ENCODE peak calls at places on chromosome 17, in nine cellular contexts. One of them, this sample, is unnamed. For H3K36me3, the result is how much of the 10 kb centered on the place peaks cover.

GRCh38 chr17:27349540-27350021 is 55.7 kb downstream of the WSB1 start:
- DNase-seq in esophagus squamous epithelium: no peak
- DNase-seq in upper lobe of right lung: no peak
- DNase-seq in neural progenitor cell: no peak
- DNase-seq in GM06990: no peak
- DNase-seq in heart right ventricle: no peak
- DNase-seq in stomach: no peak
- DNase-seq in A673: no peak
- DNase-seq in IMR-90: no peak
- DNase-seq in this sample: no peak

GRCh38 chr17:12358477-12358876 is 307.2 kb upstream of the MYOCD start:
- DNase-seq in heart right ventricle: no peak
- DNase-seq in stomach: no peak
- DNase-seq in A673: no peak
- DNase-seq in GM06990: no peak
- DNase-seq in esophagus squamous epithelium: no peak
- DNase-seq in IMR-90: peak
- DNase-seq in upper lobe of right lung: no peak
- DNase-seq in neural progenitor cell: no peak
- DNase-seq in this sample: no peak

GRCh38 chr17:64212122-64212521 is 50.9 kb downstream of the TEX2 start:
- DNase-seq in stomach: no peak
- DNase-seq in heart right ventricle: no peak
- DNase-seq in neural progenitor cell: no peak
- DNase-seq in esophagus squamous epithelium: no peak
- DNase-seq in upper lobe of right lung: no peak
- DNase-seq in IMR-90: peak
- DNase-seq in A673: peak
- DNase-seq in GM06990: no peak
- DNase-seq in this sample: peak

GRCh38 chr17:44121997-44122824 is 1.2 kb downstream of the HDAC5 start:
- DNase-seq in stomach: no peak
- DNase-seq in esophagus squamous epithelium: no peak
- DNase-seq in GM06990: no peak
- DNase-seq in heart right ventricle: no peak
- DNase-seq in neural progenitor cell: peak
- DNase-seq in upper lobe of right lung: no peak
- DNase-seq in IMR-90: no peak
- DNase-seq in A673: no peak
- DNase-seq in this sample: no peak

GRCh38 chr17:73697872-73698271 is 53.6 kb upstream of the SDK2 start:
- DNase-seq in stomach: no peak
- DNase-seq in IMR-90: no peak
- DNase-seq in GM06990: no peak
- DNase-seq in A673: no peak
- DNase-seq in heart right ventricle: no peak
- DNase-seq in neural progenitor cell: no peak
- DNase-seq in esophagus squamous epithelium: no peak
- DNase-seq in upper lobe of right lung: no peak
- DNase-seq in this sample: no peak

GRCh38 chr17:41602524-41602923 is 10.0 kb downstream of the KRT16 start:
- DNase-seq in A673: no peak
- DNase-seq in upper lobe of right lung: no peak
- DNase-seq in heart right ventricle: no peak
- DNase-seq in esophagus squamous epithelium: no peak
- DNase-seq in neural progenitor cell: no peak
- DNase-seq in GM06990: no peak
- DNase-seq in IMR-90: no peak
- DNase-seq in stomach: no peak
- DNase-seq in this sample: no peak

GRCh38 chr17:50267074-50267841 is 7.0 kb upstream of the TMEM92 start:
- DNase-seq in IMR-90: peak
- DNase-seq in upper lobe of right lung: peak
- DNase-seq in GM06990: no peak
- DNase-seq in esophagus squamous epithelium: no peak
- DNase-seq in stomach: no peak
- DNase-seq in heart right ventricle: no peak
- DNase-seq in neural progenitor cell: no peak
- DNase-seq in A673: no peak
- DNase-seq in this sample: no peak

GRCh38 chr17:40509626-40510327 is 8.4 kb upstream of the TNS4 start:
- DNase-seq in stomach: no peak
- DNase-seq in upper lobe of right lung: no peak
- DNase-seq in neural progenitor cell: no peak
- DNase-seq in A673: no peak
- DNase-seq in IMR-90: no peak
- DNase-seq in esophagus squamous epithelium: no peak
- DNase-seq in heart right ventricle: no peak
- DNase-seq in GM06990: no peak
- DNase-seq in this sample: no peak

GRCh38 chr17:7464081-7464480 is 15.3 kb downstream of the ZBTB4 start:
- DNase-seq in IMR-90: no peak
- DNase-seq in heart right ventricle: no peak
- DNase-seq in stomach: no peak
- DNase-seq in upper lobe of right lung: no peak
- DNase-seq in A673: no peak
- DNase-seq in GM06990: no peak
- DNase-seq in esophagus squamous epithelium: no peak
- DNase-seq in neural progenitor cell: no peak
- DNase-seq in this sample: no peak

GRCh38 chr17:40809721-40810421 is 10.1 kb upstream of the KRT28 start:
- DNase-seq in heart right ventricle: no peak
- DNase-seq in IMR-90: peak
- DNase-seq in upper lobe of right lung: no peak
- DNase-seq in stomach: no peak
- DNase-seq in neural progenitor cell: no peak
- DNase-seq in A673: no peak
- DNase-seq in esophagus squamous epithelium: no peak
- DNase-seq in GM06990: no peak
- DNase-seq in this sample: no peak

GRCh38 chr17:27217631-27218030 is 76.3 kb upstream of the WSB1 start:
- DNase-seq in esophagus squamous epithelium: no peak
- DNase-seq in IMR-90: no peak
- DNase-seq in stomach: no peak
- DNase-seq in heart right ventricle: no peak
- DNase-seq in GM06990: peak
- DNase-seq in A673: no peak
- DNase-seq in neural progenitor cell: no peak
- DNase-seq in upper lobe of right lung: no peak
- DNase-seq in this sample: no peak

GRCh38 chr17:42617956-42618431 is 8.5 kb downstream of the TUBG1 start:
- DNase-seq in A673: no peak
- DNase-seq in stomach: no peak
- DNase-seq in upper lobe of right lung: no peak
- DNase-seq in heart right ventricle: no peak
- DNase-seq in IMR-90: no peak
- DNase-seq in esophagus squamous epithelium: no peak
- DNase-seq in GM06990: peak
- DNase-seq in neural progenitor cell: no peak
- DNase-seq in this sample: no peak

GRCh38 chr17:73371285-73371684 is 59.5 kb upstream of the CDC42EP4 start:
- DNase-seq in neural progenitor cell: no peak
- DNase-seq in stomach: no peak
- DNase-seq in esophagus squamous epithelium: no peak
- DNase-seq in GM06990: no peak
- DNase-seq in upper lobe of right lung: no peak
- DNase-seq in heart right ventricle: no peak
- DNase-seq in IMR-90: peak
- DNase-seq in A673: peak
- DNase-seq in this sample: peak

GRCh38 chr17:20121359-20122235 is 112.4 kb downstream of the SPECC1 start:
- DNase-seq in neural progenitor cell: peak
- DNase-seq in stomach: peak
- DNase-seq in upper lobe of right lung: peak
- DNase-seq in esophagus squamous epithelium: no peak
- DNase-seq in GM06990: no peak
- DNase-seq in A673: peak
- DNase-seq in heart right ventricle: peak
- DNase-seq in IMR-90: peak
- DNase-seq in this sample: peak

GRCh38 chr17:64385187-64386083 is 5.2 kb downstream of the PECAM1 start:
- DNase-seq in A673: peak
- DNase-seq in esophagus squamous epithelium: no peak
- DNase-seq in heart right ventricle: peak
- DNase-seq in upper lobe of right lung: peak
- DNase-seq in neural progenitor cell: no peak
- DNase-seq in stomach: no peak
- DNase-seq in GM06990: no peak
- DNase-seq in IMR-90: peak
- DNase-seq in this sample: peak

GRCh38 chr17:45731459-45731858 is 52.7 kb upstream of the CRHR1 start:
- DNase-seq in neural progenitor cell: no peak
- DNase-seq in A673: no peak
- DNase-seq in esophagus squamous epithelium: no peak
- DNase-seq in stomach: no peak
- DNase-seq in upper lobe of right lung: no peak
- DNase-seq in GM06990: no peak
- DNase-seq in IMR-90: no peak
- DNase-seq in heart right ventricle: no peak
- DNase-seq in this sample: no peak

GRCh38 chr17:6910987-6911603 is 79.6 kb upstream of the TEKT1 start:
- DNase-seq in stomach: no peak
- DNase-seq in A673: peak
- DNase-seq in heart right ventricle: no peak
- DNase-seq in esophagus squamous epithelium: no peak
- DNase-seq in neural progenitor cell: peak
- DNase-seq in GM06990: no peak
- DNase-seq in upper lobe of right lung: no peak
- DNase-seq in IMR-90: peak
- DNase-seq in this sample: peak

GRCh38 chr17:82492647-82493516 is 26.6 kb upstream of the FOXK2 start:
- DNase-seq in IMR-90: peak
- DNase-seq in GM06990: no peak
- DNase-seq in upper lobe of right lung: no peak
- DNase-seq in esophagus squamous epithelium: no peak
- DNase-seq in neural progenitor cell: no peak
- DNase-seq in stomach: no peak
- DNase-seq in A673: no peak
- DNase-seq in heart right ventricle: no peak
- DNase-seq in this sample: peak

DNA sequence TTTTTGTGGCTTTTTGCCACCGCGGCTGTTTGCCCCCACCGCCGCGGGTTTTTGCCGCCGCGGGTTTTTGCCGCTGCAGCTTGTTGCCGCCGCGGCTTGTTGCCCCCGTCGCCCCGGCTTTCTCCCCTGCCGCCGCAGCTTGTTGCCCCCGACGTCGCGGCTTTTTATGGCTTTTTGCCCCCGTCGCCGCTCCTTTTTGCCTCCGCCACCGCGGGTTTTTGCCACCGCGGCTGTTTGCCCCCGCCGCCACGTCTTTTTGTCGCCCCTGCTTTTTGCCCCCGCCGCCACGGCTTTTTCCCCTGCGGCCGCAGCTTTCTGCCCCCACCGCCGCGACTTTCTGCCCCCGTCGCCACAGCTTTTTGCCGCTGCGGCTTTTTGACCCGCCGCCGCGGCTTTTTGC is 149.5 kb downstream of the KCNJ18 start:
- DNase-seq in stomach: no peak
- DNase-seq in upper lobe of right lung: no peak
- DNase-seq in heart right ventricle: no peak
- DNase-seq in esophagus squamous epithelium: no peak
- DNase-seq in IMR-90: no peak
- DNase-seq in neural progenitor cell: no peak
- DNase-seq in A673: no peak
- DNase-seq in GM06990: no peak
- DNase-seq in this sample: no peak
- TF ChIP-seq CTCF in stomach: no peak
- TF ChIP-seq CTCF in upper lobe of right lung: no peak
- TF ChIP-seq CTCF in heart right ventricle: no peak
- TF ChIP-seq CTCF in esophagus squamous epithelium: no peak
- TF ChIP-seq CTCF in IMR-90: no peak
- TF ChIP-seq CTCF in neural progenitor cell: no peak
- TF ChIP-seq CTCF in A673: no peak
- TF ChIP-seq CTCF in GM06990: no peak
- TF ChIP-seq CTCF in this sample: no peak

GRCh38 chr17:80236911-80237310 is 16.7 kb downstream of the SLC26A11 start:
- DNase-seq in heart right ventricle: no peak
- DNase-seq in IMR-90: no peak
- DNase-seq in neural progenitor cell: no peak
- DNase-seq in upper lobe of right lung: no peak
- DNase-seq in stomach: no peak
- DNase-seq in A673: no peak
- DNase-seq in esophagus squamous epithelium: no peak
- DNase-seq in GM06990: no peak
- DNase-seq in this sample: no peak
- H3K36me3 ChIP-seq in heart right ventricle: half or more
- H3K36me3 ChIP-seq in IMR-90: half or more
- H3K36me3 ChIP-seq in neural progenitor cell: under half
- H3K36me3 ChIP-seq in upper lobe of right lung: half or more
- H3K36me3 ChIP-seq in stomach: half or more
- H3K36me3 ChIP-seq in A673: under half
- H3K36me3 ChIP-seq in esophagus squamous epithelium: under half
- H3K36me3 ChIP-seq in GM06990: under half
- H3K36me3 ChIP-seq in this sample: under half

GRCh38 chr17:29107933-29108805 is 65.2 kb downstream of the PIPOX start:
- DNase-seq in neural progenitor cell: no peak
- DNase-seq in GM06990: no peak
- DNase-seq in stomach: peak
- DNase-seq in heart right ventricle: peak
- DNase-seq in esophagus squamous epithelium: no peak
- DNase-seq in A673: no peak
- DNase-seq in IMR-90: no peak
- DNase-seq in upper lobe of right lung: no peak
- DNase-seq in this sample: no peak
- TF ChIP-seq CTCF in neural progenitor cell: no peak
- TF ChIP-seq CTCF in GM06990: no peak
- TF ChIP-seq CTCF in stomach: no peak
- TF ChIP-seq CTCF in heart right ventricle: no peak
- TF ChIP-seq CTCF in esophagus squamous epithelium: no peak
- TF ChIP-seq CTCF in A673: no peak
- TF ChIP-seq CTCF in IMR-90: no peak
- TF ChIP-seq CTCF in upper lobe of right lung: no peak
- TF ChIP-seq CTCF in this sample: no peak

DNA sequence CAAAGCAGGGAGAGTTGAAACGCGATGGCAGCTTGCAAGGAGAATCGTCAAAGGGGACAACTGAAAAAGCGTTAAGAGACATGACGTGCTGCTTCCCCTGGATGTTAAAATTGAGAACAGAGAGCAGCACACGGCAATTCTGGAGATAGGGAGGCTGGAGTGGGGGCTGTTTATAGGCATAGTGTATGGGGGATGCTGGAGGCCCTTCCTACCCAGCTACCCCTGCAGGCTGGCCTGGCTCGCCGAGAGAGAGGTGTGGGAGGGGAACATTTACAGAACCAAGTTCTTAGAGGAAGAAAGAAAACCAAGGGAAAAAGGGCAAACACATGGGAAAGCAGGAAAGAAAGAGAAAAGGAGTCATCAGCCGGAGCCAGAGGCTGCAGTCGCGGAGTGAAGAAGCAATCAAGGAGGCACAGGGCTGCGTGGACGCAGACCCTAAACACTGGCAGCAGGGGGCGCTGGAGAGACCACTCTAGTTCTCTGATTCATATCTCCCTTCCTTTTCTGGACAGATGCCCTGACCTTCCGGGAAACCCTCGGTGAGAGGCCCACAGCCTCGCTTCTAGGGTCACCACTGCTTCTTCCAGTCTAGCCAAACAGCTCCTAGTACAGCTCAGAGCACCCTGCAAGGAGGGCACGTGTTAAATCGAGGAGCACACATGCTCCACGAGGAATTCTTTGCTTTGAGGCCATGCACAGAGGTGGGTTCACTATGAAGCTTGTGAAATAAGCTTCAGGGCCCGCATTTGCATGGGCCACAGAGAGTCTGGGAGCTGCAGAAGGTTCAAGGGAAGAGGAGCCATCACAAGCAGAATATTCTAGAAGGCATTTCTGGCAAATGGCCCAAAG is 55.6 kb downstream of the MYH13 start:
- DNase-seq in esophagus squamous epithelium: no peak
- DNase-seq in GM06990: peak
- DNase-seq in stomach: peak
- DNase-seq in IMR-90: peak
- DNase-seq in upper lobe of right lung: peak
- DNase-seq in neural progenitor cell: peak
- DNase-seq in A673: peak
- DNase-seq in heart right ventricle: peak
- DNase-seq in this sample: peak
- H3K36me3 ChIP-seq in esophagus squamous epithelium: under half
- H3K36me3 ChIP-seq in GM06990: under half
- H3K36me3 ChIP-seq in stomach: under half
- H3K36me3 ChIP-seq in IMR-90: under half
- H3K36me3 ChIP-seq in upper lobe of right lung: under half
- H3K36me3 ChIP-seq in neural progenitor cell: under half
- H3K36me3 ChIP-seq in A673: under half
- H3K36me3 ChIP-seq in heart right ventricle: under half
- H3K36me3 ChIP-seq in this sample: under half